ENCODE peak calls at places on chromosomes 3 and 15, in seven cellular contexts. V is GM12878, Q is mucosa of gallbladder, T is HuH-7, G is kidney tubule cell, E is non-pigmented ciliary epithelial cell, U is Calu3. W is an unnamed sample.

GRCh38 chr15:57537072-57537471 is 54.6 kb upstream of the MYZAP start:
- DNase-seq in Q (no peak), E (no peak), T (no peak), V (no peak), G (peak; percentile 77), U (no peak), W (peak; percentile 88)

GRCh38 chr15:97976129-97976528 is 15.6 kb downstream of the ARRDC4 start:
- DNase-seq in Q (no peak), T (no peak), V (no peak), U (no peak), G (no peak), E (no peak), W (no peak)

GRCh38 chr3:34185301-34185700 is 386.9 kb downstream of the PDCD6IP start:
- DNase-seq in Q (no peak), E (no peak), T (no peak), V (no peak), G (no peak), U (peak; percentile 4), W (no peak)

GRCh38 chr15:40125950-40126349 is 17.3 kb upstream of the BMF start:
- DNase-seq in Q (no peak), E (no peak), U (no peak), V (no peak), G (no peak), T (no peak), W (no peak)

GRCh38 chr3:184448321-184449160 is 68.7 kb downstream of the CHRD start:
- DNase-seq in G (peak; percentile 91), U (peak; percentile 65), Q (peak; percentile 31), T (no peak), E (peak; percentile 88), V (no peak), W (no peak)

GRCh38 chr3:188446791-188447190 is 292.8 kb downstream of the LPP start:
- DNase-seq in U (no peak), V (no peak), E (no peak), Q (no peak), T (no peak), G (no peak), W (no peak)

GRCh38 chr3:54928056-54928770 is at the start of gene LRTM1:
- DNase-seq in V (no peak), Q (no peak), G (no peak), E (no peak), U (no peak), T (no peak), W (no peak)

GRCh38 chr3:66012711-66013110 is 26.0 kb downstream of the MAGI1 start:
- DNase-seq in Q (no peak), V (no peak), T (no peak), U (no peak), E (no peak), G (no peak), W (no peak)

GRCh38 chr3:195284842-195285241 is 13.9 kb upstream of the XXYLT1 start:
- DNase-seq in G (no peak), T (no peak), Q (no peak), V (no peak), E (no peak), U (no peak), W (no peak)

GRCh38 chr15:73397461-73397860 is 28.7 kb upstream of the HCN4 start:
- DNase-seq in G (no peak), T (no peak), U (no peak), Q (no peak), V (no peak), E (no peak), W (no peak)

GRCh38 chr3:71466483-71466882 is 117.0 kb downstream of the FOXP1 start:
- DNase-seq in Q (no peak), G (no peak), E (no peak), U (no peak), T (no peak), V (no peak), W (no peak)

GRCh38 chr3:113495035-113495434 is 19.9 kb downstream of the SPICE1 start:
- DNase-seq in T (peak; percentile 17), G (peak; percentile 29), Q (peak; percentile 39), E (no peak), V (no peak), U (peak; percentile 36), W (peak; percentile 56)

GRCh38 chr15:68633181-68634121 is 54.7 kb downstream of the CORO2B start:
- DNase-seq in T (no peak), Q (no peak), G (no peak), V (no peak), U (no peak), E (no peak), W (no peak)

GRCh38 chr3:142976621-142977398 is 13.3 kb upstream of the PAQR9 start:
- DNase-seq in T (no peak), Q (peak; percentile 87), E (peak; percentile 89), G (peak; percentile 97), U (peak; percentile 91), V (no peak), W (peak; percentile 80)

GRCh38 chr15:40243126-40243810 is 4.4 kb downstream of the PAK6 start:
- DNase-seq in T (no peak), E (no peak), Q (no peak), G (no peak), V (no peak), U (no peak), W (no peak)

GRCh38 chr3:42590989-42591756 is 513 bp downstream of the SS18L2 start:
- DNase-seq in G (peak; percentile 58), U (no peak), V (no peak), E (no peak), T (no peak), Q (no peak), W (no peak)

GRCh38 chr3:152769523-152769922 is 65.4 kb upstream of the P2RY1 start:
- DNase-seq in T (no peak), U (no peak), G (no peak), V (no peak), Q (no peak), E (no peak), W (no peak)

GRCh38 chr15:78398076-78398825 is 39.8 kb upstream of the IREB2 start:
- DNase-seq in G (no peak), T (no peak), U (no peak), E (no peak), Q (no peak), V (no peak), W (no peak)

GRCh38 chr3:141370065-141370533 is 1.8 kb downstream of the ZBTB38 start:
- DNase-seq in T (peak; percentile 48), Q (peak; percentile 78), E (peak; percentile 79), U (peak; percentile 79), V (peak; percentile 96), G (peak; percentile 62), W (peak; percentile 53)

GRCh38 chr3:50587373-50587772 is 18.1 kb downstream of the HEMK1 start:
- DNase-seq in E (no peak), G (no peak), U (no peak), T (no peak), Q (no peak), V (no peak), W (no peak)

GRCh38 chr3:23183731-23184130 is 19.4 kb upstream of the UBE2E2 start:
- DNase-seq in G (peak; percentile 65), T (peak; percentile 34), V (no peak), Q (peak; percentile 56), U (peak; percentile 58), E (no peak), W (peak; percentile 60)

GRCh38 chr3:112411425-112411824 is 78.5 kb downstream of the CD200 start:
- DNase-seq in U (no peak), T (no peak), Q (no peak), E (no peak), G (peak; percentile 60), V (no peak), W (no peak)

GRCh38 chr15:77715860-77716259 is 83.1 kb upstream of the LINGO1 start:
- DNase-seq in E (no peak), V (no peak), G (no peak), Q (no peak), T (no peak), U (no peak), W (no peak)

GRCh38 chr3:41002104-41002503 is 197.2 kb upstream of the CTNNB1 start:
- DNase-seq in U (no peak), T (no peak), Q (no peak), V (no peak), G (no peak), E (no peak), W (no peak)

GRCh38 chr15:69842851-69843250 is 254.9 kb downstream of the TLE3 start:
- DNase-seq in V (no peak), G (no peak), E (no peak), T (no peak), U (no peak), Q (no peak), W (no peak)

GRCh38 chr3:159609620-159610019 is 379.0 kb upstream of the IL12A start:
- DNase-seq in T (no peak), V (no peak), E (no peak), G (no peak), U (no peak), Q (no peak), W (no peak)

GRCh38 chr15:60471314-60471713 is 7.6 kb downstream of the ICE2 start:
- DNase-seq in E (no peak), Q (no peak), T (no peak), U (no peak), V (no peak), G (no peak), W (no peak)